ENCODE peak calls at places on chromosomes 5 and 9, in four cellular contexts. V is SW480, Y is HL-60, L is GM12865. H is an unnamed sample.
A peak's percentile ranks its signal among the peaks of the same experiment; 100 is the strongest.

GRCh38 chr9:36750630-36751029 is 177.9 kb downstream of the MELK start:
- DNase-seq in V (no peak), Y (no peak), L (no peak), H (no peak)

GRCh38 chr5:175572922-175573321 is 84.9 kb upstream of the HRH2 start:
- DNase-seq in V (peak; percentile 63), Y (no peak), L (no peak), H (no peak)

GRCh38 chr5:39772307-39772706 is 347.5 kb upstream of the DAB2 start:
- DNase-seq in V (no peak), Y (no peak), L (no peak), H (no peak)

GRCh38 chr9:74528207-74528606 is 31.1 kb downstream of the RORB start:
- DNase-seq in V (no peak), Y (no peak), L (no peak), H (no peak)

GRCh38 chr9:101626295-101626694 is 31.5 kb upstream of the PPP3R2 start:
- DNase-seq in V (no peak), Y (peak; percentile 53), L (no peak), H (no peak)

GRCh38 chr9:76559283-76559682 is 100.3 kb downstream of the GCNT1 start:
- DNase-seq in V (no peak), Y (peak; percentile 6), L (no peak), H (no peak)

GRCh38 chr5:2999926-3000325 is 248.4 kb upstream of the IRX2 start:
- DNase-seq in V (no peak), Y (no peak), L (no peak), H (no peak)

GRCh38 chr9:121450241-121450640 is 49.4 kb downstream of the GGTA1 start:
- DNase-seq in V (peak; percentile 65), Y (no peak), L (no peak), H (no peak)

GRCh38 chr5:171365351-171365750 is 22.3 kb upstream of the NPM1 start:
- DNase-seq in V (peak; percentile 25), Y (no peak), L (no peak), H (peak; percentile 20)

GRCh38 chr9:95981741-95982390 is 106.4 kb downstream of the ERCC6L2 start:
- DNase-seq in V (no peak), Y (no peak), L (no peak), H (no peak)

GRCh38 chr5:41418220-41419031 is 92.0 kb downstream of the PLCXD3 start:
- DNase-seq in V (no peak), Y (no peak), L (no peak), H (no peak)

GRCh38 chr9:108885643-108886348 is 23.7 kb downstream of the ACTL7A start:
- DNase-seq in V (peak; percentile 59), Y (peak; percentile 33), L (peak; percentile 95), H (peak; percentile 69)

GRCh38 chr9:109939698-109940342 is 159.8 kb downstream of the PALM2AKAP2 start:
- DNase-seq in V (no peak), Y (no peak), L (no peak), H (peak; percentile 18)

GRCh38 chr9:26677965-26678745 is 214.4 kb downstream of the CAAP1 start:
- DNase-seq in V (no peak), Y (no peak), L (no peak), H (no peak)

GRCh38 chr5:154315756-154316155 is 125.2 kb downstream of the GALNT10 start:
- DNase-seq in V (no peak), Y (no peak), L (no peak), H (no peak)

GRCh38 chr5:166810721-166811120 is 1480.7 kb upstream of the WWC1 start:
- DNase-seq in V (no peak), Y (no peak), L (no peak), H (no peak)

GRCh38 chr5:83312672-83313071 is 158.9 kb upstream of the VCAN start:
- DNase-seq in V (no peak), Y (peak; percentile 59), L (no peak), H (no peak)

GRCh38 chr5:61322738-61323429 is 9.2 kb upstream of the ZSWIM6 start:
- DNase-seq in V (no peak), Y (no peak), L (no peak), H (no peak)

GRCh38 chr5:136132087-136132486 is 558 bp upstream of the SMAD5 start:
- DNase-seq in V (peak; percentile 23), Y (no peak), L (peak; percentile 15), H (no peak)

GRCh38 chr5:178293815-178294214 is 61.2 kb upstream of the PHYKPL start:
- DNase-seq in V (no peak), Y (no peak), L (no peak), H (no peak)

GRCh38 chr9:127021664-127022337 is 100.6 kb downstream of the ANGPTL2 start:
- DNase-seq in V (no peak), Y (no peak), L (no peak), H (no peak)

GRCh38 chr9:127976943-127977871 is 3.6 kb downstream of the EEIG1 start:
- DNase-seq in V (no peak), Y (no peak), L (no peak), H (no peak)

GRCh38 chr9:91315191-91315590 is 46.5 kb downstream of the AUH start:
- DNase-seq in V (no peak), Y (no peak), L (no peak), H (no peak)